ENCODE peak calls at places on chromosome 14, in seven cellular contexts. One of them, this sample, is unnamed.
A peak's percentile ranks its signal among the peaks of the same experiment; 100 is the strongest.

GRCh38 chr14:77031680-77032482 is 3.4 kb upstream of the IRF2BPL start:
- DNase-seq in colonic mucosa: no peak
- DNase-seq in activated CD4-positive, alpha-beta T cell treated with anti-CD3 and anti-CD28 coated beads for 24 hours: no peak
- DNase-seq in HFF-Myc: no peak
- DNase-seq in H54: no peak
- DNase-seq in CD8-positive, alpha-beta memory T cell: no peak
- DNase-seq in fibroblast of lung: peak; percentile 85
- DNase-seq in this sample: no peak

GRCh38 chr14:64645220-64645891 is 58.9 kb upstream of the PLEKHG3 start:
- DNase-seq in colonic mucosa: no peak
- DNase-seq in activated CD4-positive, alpha-beta T cell treated with anti-CD3 and anti-CD28 coated beads for 24 hours: no peak
- DNase-seq in HFF-Myc: peak; percentile 97
- DNase-seq in H54: peak; percentile 42
- DNase-seq in CD8-positive, alpha-beta memory T cell: no peak
- DNase-seq in fibroblast of lung: peak; percentile 98
- DNase-seq in this sample: peak; percentile 96

GRCh38 chr14:53715390-53715730 is 241.3 kb downstream of the BMP4 start:
- DNase-seq in colonic mucosa: no peak
- DNase-seq in activated CD4-positive, alpha-beta T cell treated with anti-CD3 and anti-CD28 coated beads for 24 hours: no peak
- DNase-seq in HFF-Myc: no peak
- DNase-seq in H54: peak; percentile 1
- DNase-seq in CD8-positive, alpha-beta memory T cell: no peak
- DNase-seq in fibroblast of lung: peak; percentile 70
- DNase-seq in this sample: peak; percentile 93

GRCh38 chr14:97282644-97283403 is 485.6 kb downstream of the VRK1 start:
- DNase-seq in colonic mucosa: no peak
- DNase-seq in activated CD4-positive, alpha-beta T cell treated with anti-CD3 and anti-CD28 coated beads for 24 hours: no peak
- DNase-seq in HFF-Myc: no peak
- DNase-seq in H54: no peak
- DNase-seq in CD8-positive, alpha-beta memory T cell: no peak
- DNase-seq in fibroblast of lung: no peak
- DNase-seq in this sample: no peak

GRCh38 chr14:66078031-66078430 is 408.1 kb upstream of the CCDC196 start:
- DNase-seq in colonic mucosa: no peak
- DNase-seq in activated CD4-positive, alpha-beta T cell treated with anti-CD3 and anti-CD28 coated beads for 24 hours: no peak
- DNase-seq in HFF-Myc: no peak
- DNase-seq in H54: no peak
- DNase-seq in CD8-positive, alpha-beta memory T cell: no peak
- DNase-seq in fibroblast of lung: no peak
- DNase-seq in this sample: no peak

GRCh38 chr14:74979442-74980397 is 23.0 kb upstream of the EIF2B2 start:
- DNase-seq in colonic mucosa: no peak
- DNase-seq in activated CD4-positive, alpha-beta T cell treated with anti-CD3 and anti-CD28 coated beads for 24 hours: no peak
- DNase-seq in HFF-Myc: no peak
- DNase-seq in H54: no peak
- DNase-seq in CD8-positive, alpha-beta memory T cell: no peak
- DNase-seq in fibroblast of lung: peak; percentile 21
- DNase-seq in this sample: peak; percentile 25

GRCh38 chr14:68824517-68825347 is 31.9 kb upstream of the ZFP36L1 start:
- DNase-seq in colonic mucosa: peak; percentile 92
- DNase-seq in activated CD4-positive, alpha-beta T cell treated with anti-CD3 and anti-CD28 coated beads for 24 hours: no peak
- DNase-seq in HFF-Myc: peak; percentile 58
- DNase-seq in H54: peak; percentile 68
- DNase-seq in CD8-positive, alpha-beta memory T cell: no peak
- DNase-seq in fibroblast of lung: peak; percentile 61
- DNase-seq in this sample: peak; percentile 59

GRCh38 chr14:64937821-64938193 is 4.7 kb downstream of the GPX2 start:
- DNase-seq in colonic mucosa: no peak
- DNase-seq in activated CD4-positive, alpha-beta T cell treated with anti-CD3 and anti-CD28 coated beads for 24 hours: no peak
- DNase-seq in HFF-Myc: no peak
- DNase-seq in H54: no peak
- DNase-seq in CD8-positive, alpha-beta memory T cell: no peak
- DNase-seq in fibroblast of lung: peak; percentile 11
- DNase-seq in this sample: peak; percentile 40

GRCh38 chr14:49460647-49461046 is 125.5 kb downstream of the RPS29 start:
- DNase-seq in colonic mucosa: no peak
- DNase-seq in activated CD4-positive, alpha-beta T cell treated with anti-CD3 and anti-CD28 coated beads for 24 hours: no peak
- DNase-seq in HFF-Myc: no peak
- DNase-seq in H54: no peak
- DNase-seq in CD8-positive, alpha-beta memory T cell: no peak
- DNase-seq in fibroblast of lung: no peak
- DNase-seq in this sample: no peak

GRCh38 chr14:29805415-29806123 is 122.1 kb downstream of the PRKD1 start:
- DNase-seq in colonic mucosa: no peak
- DNase-seq in activated CD4-positive, alpha-beta T cell treated with anti-CD3 and anti-CD28 coated beads for 24 hours: no peak
- DNase-seq in HFF-Myc: peak; percentile 48
- DNase-seq in H54: peak; percentile 13
- DNase-seq in CD8-positive, alpha-beta memory T cell: no peak
- DNase-seq in fibroblast of lung: peak; percentile 99
- DNase-seq in this sample: peak; percentile 96

GRCh38 chr14:76917759-76918175 is 91.6 kb downstream of the LRRC74A start:
- DNase-seq in colonic mucosa: no peak
- DNase-seq in activated CD4-positive, alpha-beta T cell treated with anti-CD3 and anti-CD28 coated beads for 24 hours: no peak
- DNase-seq in HFF-Myc: no peak
- DNase-seq in H54: no peak
- DNase-seq in CD8-positive, alpha-beta memory T cell: no peak
- DNase-seq in fibroblast of lung: peak; percentile 21
- DNase-seq in this sample: peak; percentile 18

GRCh38 chr14:71363961-71364360 is 456.7 kb downstream of the PCNX1 start:
- DNase-seq in colonic mucosa: no peak
- DNase-seq in activated CD4-positive, alpha-beta T cell treated with anti-CD3 and anti-CD28 coated beads for 24 hours: no peak
- DNase-seq in HFF-Myc: no peak
- DNase-seq in H54: no peak
- DNase-seq in CD8-positive, alpha-beta memory T cell: no peak
- DNase-seq in fibroblast of lung: peak; percentile 80
- DNase-seq in this sample: peak; percentile 40

GRCh38 chr14:55593698-55594097 is 13.7 kb downstream of the KTN1 start:
- DNase-seq in colonic mucosa: peak; percentile 31
- DNase-seq in activated CD4-positive, alpha-beta T cell treated with anti-CD3 and anti-CD28 coated beads for 24 hours: no peak
- DNase-seq in HFF-Myc: no peak
- DNase-seq in H54: no peak
- DNase-seq in CD8-positive, alpha-beta memory T cell: no peak
- DNase-seq in fibroblast of lung: no peak
- DNase-seq in this sample: peak; percentile 52

GRCh38 chr14:104682107-104682593 is 7.3 kb upstream of the INF2 start:
- DNase-seq in colonic mucosa: no peak
- DNase-seq in activated CD4-positive, alpha-beta T cell treated with anti-CD3 and anti-CD28 coated beads for 24 hours: no peak
- DNase-seq in HFF-Myc: no peak
- DNase-seq in H54: no peak
- DNase-seq in CD8-positive, alpha-beta memory T cell: no peak
- DNase-seq in fibroblast of lung: no peak
- DNase-seq in this sample: no peak

GRCh38 chr14:95041477-95042020 is 115.8 kb downstream of the DICER1 start:
- DNase-seq in colonic mucosa: no peak
- DNase-seq in activated CD4-positive, alpha-beta T cell treated with anti-CD3 and anti-CD28 coated beads for 24 hours: no peak
- DNase-seq in HFF-Myc: no peak
- DNase-seq in H54: no peak
- DNase-seq in CD8-positive, alpha-beta memory T cell: no peak
- DNase-seq in fibroblast of lung: no peak
- DNase-seq in this sample: no peak

GRCh38 chr14:71985538-71986234 is 53.5 kb downstream of the RGS6 start:
- DNase-seq in colonic mucosa: no peak
- DNase-seq in activated CD4-positive, alpha-beta T cell treated with anti-CD3 and anti-CD28 coated beads for 24 hours: no peak
- DNase-seq in HFF-Myc: no peak
- DNase-seq in H54: no peak
- DNase-seq in CD8-positive, alpha-beta memory T cell: no peak
- DNase-seq in fibroblast of lung: peak; percentile 1
- DNase-seq in this sample: no peak

GRCh38 chr14:98411154-98411553 is 860.8 kb downstream of the BCL11B start:
- DNase-seq in colonic mucosa: no peak
- DNase-seq in activated CD4-positive, alpha-beta T cell treated with anti-CD3 and anti-CD28 coated beads for 24 hours: no peak
- DNase-seq in HFF-Myc: no peak
- DNase-seq in H54: no peak
- DNase-seq in CD8-positive, alpha-beta memory T cell: no peak
- DNase-seq in fibroblast of lung: no peak
- DNase-seq in this sample: no peak

GRCh38 chr14:67539116-67539515 is 6.0 kb downstream of the PLEKHH1 start:
- DNase-seq in colonic mucosa: no peak
- DNase-seq in activated CD4-positive, alpha-beta T cell treated with anti-CD3 and anti-CD28 coated beads for 24 hours: no peak
- DNase-seq in HFF-Myc: no peak
- DNase-seq in H54: no peak
- DNase-seq in CD8-positive, alpha-beta memory T cell: no peak
- DNase-seq in fibroblast of lung: no peak
- DNase-seq in this sample: no peak

GRCh38 chr14:74532246-74532645 is 38.7 kb downstream of the ISCA2 start:
- DNase-seq in colonic mucosa: no peak
- DNase-seq in activated CD4-positive, alpha-beta T cell treated with anti-CD3 and anti-CD28 coated beads for 24 hours: no peak
- DNase-seq in HFF-Myc: no peak
- DNase-seq in H54: no peak
- DNase-seq in CD8-positive, alpha-beta memory T cell: no peak
- DNase-seq in fibroblast of lung: no peak
- DNase-seq in this sample: no peak

GRCh38 chr14:101657372-101657771 is 96.1 kb downstream of the DIO3 start:
- DNase-seq in colonic mucosa: no peak
- DNase-seq in activated CD4-positive, alpha-beta T cell treated with anti-CD3 and anti-CD28 coated beads for 24 hours: no peak
- DNase-seq in HFF-Myc: no peak
- DNase-seq in H54: no peak
- DNase-seq in CD8-positive, alpha-beta memory T cell: no peak
- DNase-seq in fibroblast of lung: no peak
- DNase-seq in this sample: no peak

GRCh38 chr14:97468220-97468619 is 671.0 kb downstream of the VRK1 start:
- DNase-seq in colonic mucosa: no peak
- DNase-seq in activated CD4-positive, alpha-beta T cell treated with anti-CD3 and anti-CD28 coated beads for 24 hours: no peak
- DNase-seq in HFF-Myc: no peak
- DNase-seq in H54: no peak
- DNase-seq in CD8-positive, alpha-beta memory T cell: no peak
- DNase-seq in fibroblast of lung: no peak
- DNase-seq in this sample: no peak

GRCh38 chr14:31492759-31493498 is 5.1 kb upstream of the GPR33 start:
- DNase-seq in colonic mucosa: no peak
- DNase-seq in activated CD4-positive, alpha-beta T cell treated with anti-CD3 and anti-CD28 coated beads for 24 hours: no peak
- DNase-seq in HFF-Myc: no peak
- DNase-seq in H54: no peak
- DNase-seq in CD8-positive, alpha-beta memory T cell: no peak
- DNase-seq in fibroblast of lung: no peak
- DNase-seq in this sample: no peak

GRCh38 chr14:100824156-100824555 is 1.8 kb upstream of the MEG3 start:
- DNase-seq in colonic mucosa: no peak
- DNase-seq in activated CD4-positive, alpha-beta T cell treated with anti-CD3 and anti-CD28 coated beads for 24 hours: no peak
- DNase-seq in HFF-Myc: no peak
- DNase-seq in H54: no peak
- DNase-seq in CD8-positive, alpha-beta memory T cell: no peak
- DNase-seq in fibroblast of lung: peak; percentile 67
- DNase-seq in this sample: no peak

GRCh38 chr14:33063521-33063920 is 124.8 kb downstream of the NPAS3 start:
- DNase-seq in colonic mucosa: no peak
- DNase-seq in activated CD4-positive, alpha-beta T cell treated with anti-CD3 and anti-CD28 coated beads for 24 hours: no peak
- DNase-seq in HFF-Myc: no peak
- DNase-seq in H54: no peak
- DNase-seq in CD8-positive, alpha-beta memory T cell: no peak
- DNase-seq in fibroblast of lung: no peak
- DNase-seq in this sample: no peak

GRCh38 chr14:35158951-35159653 is 36.8 kb downstream of the PRORP start:
- DNase-seq in colonic mucosa: no peak
- DNase-seq in activated CD4-positive, alpha-beta T cell treated with anti-CD3 and anti-CD28 coated beads for 24 hours: no peak
- DNase-seq in HFF-Myc: no peak
- DNase-seq in H54: no peak
- DNase-seq in CD8-positive, alpha-beta memory T cell: no peak
- DNase-seq in fibroblast of lung: peak; percentile 58
- DNase-seq in this sample: peak; percentile 82

GRCh38 chr14:85195872-85196477 is 334.0 kb upstream of the FLRT2 start:
- DNase-seq in colonic mucosa: no peak
- DNase-seq in activated CD4-positive, alpha-beta T cell treated with anti-CD3 and anti-CD28 coated beads for 24 hours: no peak
- DNase-seq in HFF-Myc: no peak
- DNase-seq in H54: peak; percentile 2
- DNase-seq in CD8-positive, alpha-beta memory T cell: no peak
- DNase-seq in fibroblast of lung: no peak
- DNase-seq in this sample: no peak

GRCh38 chr14:104974665-104975390 is 3.3 kb downstream of the AHNAK2 start:
- DNase-seq in colonic mucosa: no peak
- DNase-seq in activated CD4-positive, alpha-beta T cell treated with anti-CD3 and anti-CD28 coated beads for 24 hours: no peak
- DNase-seq in HFF-Myc: no peak
- DNase-seq in H54: no peak
- DNase-seq in CD8-positive, alpha-beta memory T cell: no peak
- DNase-seq in fibroblast of lung: no peak
- DNase-seq in this sample: no peak

GRCh38 chr14:33363687-33364086 is 425.0 kb downstream of the NPAS3 start:
- DNase-seq in colonic mucosa: no peak
- DNase-seq in activated CD4-positive, alpha-beta T cell treated with anti-CD3 and anti-CD28 coated beads for 24 hours: no peak
- DNase-seq in HFF-Myc: no peak
- DNase-seq in H54: no peak
- DNase-seq in CD8-positive, alpha-beta memory T cell: no peak
- DNase-seq in fibroblast of lung: peak; percentile 87
- DNase-seq in this sample: no peak

GRCh38 chr14:22629357-22629756 is 14.8 kb downstream of the OR6J1 start:
- DNase-seq in colonic mucosa: no peak
- DNase-seq in activated CD4-positive, alpha-beta T cell treated with anti-CD3 and anti-CD28 coated beads for 24 hours: no peak
- DNase-seq in HFF-Myc: no peak
- DNase-seq in H54: no peak
- DNase-seq in CD8-positive, alpha-beta memory T cell: no peak
- DNase-seq in fibroblast of lung: no peak
- DNase-seq in this sample: no peak

GRCh38 chr14:43471595-43471994 is 1035.5 kb downstream of the FSCB start:
- DNase-seq in colonic mucosa: no peak
- DNase-seq in activated CD4-positive, alpha-beta T cell treated with anti-CD3 and anti-CD28 coated beads for 24 hours: no peak
- DNase-seq in HFF-Myc: no peak
- DNase-seq in H54: no peak
- DNase-seq in CD8-positive, alpha-beta memory T cell: no peak
- DNase-seq in fibroblast of lung: no peak
- DNase-seq in this sample: no peak

GRCh38 chr14:70631948-70632347 is 9.8 kb upstream of the TTC9 start:
- DNase-seq in colonic mucosa: no peak
- DNase-seq in activated CD4-positive, alpha-beta T cell treated with anti-CD3 and anti-CD28 coated beads for 24 hours: no peak
- DNase-seq in HFF-Myc: no peak
- DNase-seq in H54: no peak
- DNase-seq in CD8-positive, alpha-beta memory T cell: no peak
- DNase-seq in fibroblast of lung: no peak
- DNase-seq in this sample: no peak

GRCh38 chr14:60247994-60248696 is 876 bp upstream of the PPM1A start:
- DNase-seq in colonic mucosa: peak; percentile 93
- DNase-seq in activated CD4-positive, alpha-beta T cell treated with anti-CD3 and anti-CD28 coated beads for 24 hours: peak; percentile 66
- DNase-seq in HFF-Myc: peak; percentile 90
- DNase-seq in H54: peak; percentile 53
- DNase-seq in CD8-positive, alpha-beta memory T cell: peak; percentile 88
- DNase-seq in fibroblast of lung: peak; percentile 93
- DNase-seq in this sample: peak; percentile 87

GRCh38 chr14:90828642-90829487 is 12.6 kb upstream of the TTC7B start:
- DNase-seq in colonic mucosa: no peak
- DNase-seq in activated CD4-positive, alpha-beta T cell treated with anti-CD3 and anti-CD28 coated beads for 24 hours: no peak
- DNase-seq in HFF-Myc: no peak
- DNase-seq in H54: no peak
- DNase-seq in CD8-positive, alpha-beta memory T cell: peak; percentile 45
- DNase-seq in fibroblast of lung: no peak
- DNase-seq in this sample: no peak

GRCh38 chr14:71529855-71530254 is 402.4 kb upstream of the RGS6 start:
- DNase-seq in colonic mucosa: no peak
- DNase-seq in activated CD4-positive, alpha-beta T cell treated with anti-CD3 and anti-CD28 coated beads for 24 hours: no peak
- DNase-seq in HFF-Myc: no peak
- DNase-seq in H54: no peak
- DNase-seq in CD8-positive, alpha-beta memory T cell: no peak
- DNase-seq in fibroblast of lung: peak; percentile 82
- DNase-seq in this sample: peak; percentile 15

GRCh38 chr14:68460541-68460940 is 332.3 kb downstream of the ZFP36L1 start:
- DNase-seq in colonic mucosa: no peak
- DNase-seq in activated CD4-positive, alpha-beta T cell treated with anti-CD3 and anti-CD28 coated beads for 24 hours: no peak
- DNase-seq in HFF-Myc: no peak
- DNase-seq in H54: no peak
- DNase-seq in CD8-positive, alpha-beta memory T cell: no peak
- DNase-seq in fibroblast of lung: peak; percentile 54
- DNase-seq in this sample: no peak

GRCh38 chr14:36507847-36508417 is 12.1 kb downstream of the NKX2-1 start:
- DNase-seq in colonic mucosa: no peak
- DNase-seq in activated CD4-positive, alpha-beta T cell treated with anti-CD3 and anti-CD28 coated beads for 24 hours: no peak
- DNase-seq in HFF-Myc: no peak
- DNase-seq in H54: no peak
- DNase-seq in CD8-positive, alpha-beta memory T cell: no peak
- DNase-seq in fibroblast of lung: no peak
- DNase-seq in this sample: no peak

GRCh38 chr14:34072921-34073320 is 122.0 kb upstream of the EGLN3 start:
- DNase-seq in colonic mucosa: no peak
- DNase-seq in activated CD4-positive, alpha-beta T cell treated with anti-CD3 and anti-CD28 coated beads for 24 hours: no peak
- DNase-seq in HFF-Myc: no peak
- DNase-seq in H54: no peak
- DNase-seq in CD8-positive, alpha-beta memory T cell: no peak
- DNase-seq in fibroblast of lung: no peak
- DNase-seq in this sample: no peak

This sample was measured in renal cortical epithelial cell.